ENCODE peak calls at places on chromosome 2, in five cellular contexts. G is upper lobe of left lung; H is activated CD8-positive, alpha-beta memory T cell treated with anti-CD3 and anti-CD28 coated beads, Interleukin-2, amount 10 ng/mL, durations not matched to agents 7 days and 5 days; S is sciatic nerve; P is upper lobe of right lung. I is an unnamed sample.

GRCh38 chr2:203824653-203825052 is 42.9 kb upstream of the CTLA4 start:
- ATAC-seq in S (no peak), H (no peak), G (no peak), P (peak), I (peak)

GRCh38 chr2:27823564-27823963 is 52.0 kb downstream of the MRPL33 start:
- ATAC-seq in P (no peak), H (no peak), G (no peak), S (no peak), I (no peak)

GRCh38 chr2:127683056-127683455 is 7.7 kb upstream of the LIMS2 start:
- ATAC-seq in H (no peak), S (no peak), P (no peak), G (no peak), I (no peak)

GRCh38 chr2:198098918-198099317 is 294.5 kb downstream of the PLCL1 start:
- ATAC-seq in P (no peak), S (no peak), G (no peak), H (no peak), I (no peak)

GRCh38 chr2:138090330-138090729 is 126.1 kb downstream of the HNMT start:
- ATAC-seq in S (peak), H (no peak), G (peak), P (peak), I (no peak)

GRCh38 chr2:20796374-20796791 is 26.5 kb downstream of the LDAH start:
- ATAC-seq in H (no peak), G (peak), P (peak), S (peak), I (no peak)

GRCh38 chr2:137525644-137526190 is 438.6 kb upstream of the HNMT start:
- ATAC-seq in G (no peak), S (no peak), P (no peak), H (no peak), I (no peak)

GRCh38 chr2:164692958-164693357 is 71.7 kb upstream of the GRB14 start:
- ATAC-seq in S (no peak), G (no peak), P (no peak), H (no peak), I (no peak)

GRCh38 chr2:168006538-168006937 is 240.9 kb downstream of the STK39 start:
- ATAC-seq in P (peak), H (no peak), G (no peak), S (no peak), I (no peak)

GRCh38 chr2:121992700-121993099 is 237.2 kb downstream of the TSN start:
- ATAC-seq in S (no peak), H (no peak), P (no peak), G (peak), I (no peak)

GRCh38 chr2:174014021-174014698 is 49.0 kb upstream of the SP3 start:
- ATAC-seq in P (no peak), G (no peak), H (no peak), S (no peak), I (no peak)

GRCh38 chr2:10319892-10320574 is 17.3 kb downstream of the HPCAL1 start:
- ATAC-seq in H (no peak), S (no peak), G (no peak), P (no peak), I (no peak)

GRCh38 chr2:67165141-67165990 is 231.8 kb upstream of the ETAA1 start:
- ATAC-seq in P (no peak), H (no peak), S (no peak), G (no peak), I (no peak)

GRCh38 chr2:153059338-153060052 is 341.1 kb downstream of the ARL6IP6 start:
- ATAC-seq in G (no peak), P (no peak), S (no peak), H (no peak), I (no peak)

GRCh38 chr2:14543284-14543683 is 89.2 kb upstream of the LRATD1 start:
- ATAC-seq in H (no peak), S (no peak), G (no peak), P (no peak), I (no peak)

GRCh38 chr2:7034313-7034712 is 117.1 kb downstream of the RNF144A start:
- ATAC-seq in S (peak), H (no peak), P (no peak), G (peak), I (no peak)

GRCh38 chr2:159897720-159898119 is 99.7 kb upstream of the CD302 start:
- ATAC-seq in G (no peak), S (no peak), H (no peak), P (no peak), I (no peak)

GRCh38 chr2:232588680-232589585 is 38.4 kb downstream of the EIF4E2 start:
- ATAC-seq in S (peak), P (peak), H (no peak), G (peak), I (no peak)

GRCh38 chr2:39568561-39569006 is 97.1 kb upstream of the TMEM178A start:
- ATAC-seq in S (peak), P (no peak), G (no peak), H (no peak), I (no peak)

GRCh38 chr2:25698752-25699151 is 25.4 kb upstream of the DTNB start:
- ATAC-seq in S (no peak), H (peak), G (no peak), P (no peak), I (peak)

GRCh38 chr2:179137191-179137590 is 87.3 kb upstream of the CCDC141 start:
- ATAC-seq in S (no peak), H (no peak), G (no peak), P (no peak), I (no peak)

GRCh38 chr2:104939570-104940235 is 85.8 kb downstream of the POU3F3 start:
- ATAC-seq in P (peak), H (no peak), S (no peak), G (no peak), I (no peak)

GRCh38 chr2:54262015-54262765 is 6.2 kb upstream of the TSPYL6 start:
- ATAC-seq in P (no peak), S (no peak), G (no peak), H (no peak), I (no peak)

GRCh38 chr2:207895236-207895860 is 125.6 kb upstream of the FZD5 start:
- ATAC-seq in G (no peak), H (no peak), S (no peak), P (no peak), I (no peak)

GRCh38 chr2:197838589-197838988 is 34.2 kb downstream of the PLCL1 start:
- ATAC-seq in G (peak), P (peak), H (no peak), S (peak), I (peak)

GRCh38 chr2:70828115-70828514 is 7.5 kb downstream of the CD207 start:
- ATAC-seq in P (no peak), S (no peak), G (no peak), H (no peak), I (no peak)

GRCh38 chr2:182248898-182249297 is 177.9 kb downstream of the PDE1A start:
- ATAC-seq in H (no peak), S (no peak), P (no peak), G (no peak), I (no peak)

GRCh38 chr2:121634354-121635307 is 14.6 kb downstream of the CLASP1 start:
- ATAC-seq in H (peak), S (no peak), G (no peak), P (no peak), I (peak)

GRCh38 chr2:217382794-217383193 is 522.9 kb upstream of the TNP1 start:
- ATAC-seq in G (no peak), P (no peak), H (no peak), S (no peak), I (no peak)

GRCh38 chr2:168835961-168836360 is 33.5 kb downstream of the NOSTRIN start:
- ATAC-seq in H (no peak), S (no peak), G (no peak), P (no peak), I (no peak)

GRCh38 chr2:111667542-111668273 is 216.3 kb downstream of the ANAPC1 start:
- ATAC-seq in H (no peak), G (peak), P (peak), S (peak), I (no peak)

GRCh38 chr2:158618859-158619490 is 162.2 kb downstream of the PKP4 start:
- ATAC-seq in H (no peak), G (no peak), P (no peak), S (no peak), I (no peak)

GRCh38 chr2:72813841-72814240 is 12.0 kb downstream of the EXOC6B start:
- ATAC-seq in P (no peak), S (no peak), G (no peak), H (no peak), I (no peak)